ENCODE peak calls at places on chromosomes 6 and 20, in four cellular contexts. X, A, Q and Z are unnamed samples. For H3K4me1, the result is how much of the 10 kb centered on the place peaks cover.

GRCh38 chr20:1622450-1622849 is 2.6 kb upstream of the SIRPB1 start:
- DNase-seq in A (no peak), Q (no peak), X (no peak), Z (no peak)

GRCh38 chr6:90574610-90575009 is 12.3 kb downstream of the MAP3K7 start:
- DNase-seq in A (no peak), Q (no peak), X (no peak), Z (peak)

GRCh38 chr20:45355209-45355608 is 7.0 kb upstream of the SDC4 start:
- DNase-seq in X (no peak), A (no peak), Q (no peak), Z (peak)

GRCh38 chr6:80454661-80455365 is 348.3 kb downstream of the BCKDHB start:
- DNase-seq in Q (no peak), A (no peak), X (no peak), Z (peak)

GRCh38 chr6:97630592-97630991 is 347.6 kb upstream of the MMS22L start:
- DNase-seq in X (no peak), Q (no peak), A (no peak), Z (peak)

GRCh38 chr6:135212020-135212806 is 31.1 kb downstream of the MYB start:
- DNase-seq in A (no peak), Q (no peak), X (no peak), Z (peak)

GRCh38 chr6:17505062-17505476 is 95.0 kb upstream of the FAM8A1 start:
- DNase-seq in A (no peak), Q (peak), X (peak), Z (peak)

GRCh38 chr6:6610031-6610591 is 21.6 kb downstream of the LY86 start:
- DNase-seq in X (no peak), Q (no peak), A (no peak), Z (no peak)

GRCh38 chr20:56445540-56445939 is 22.9 kb upstream of the RTF2 start:
- DNase-seq in A (no peak), X (no peak), Q (no peak), Z (no peak)

GRCh38 chr6:167788531-167788903 is 38.2 kb upstream of the AFDN start:
- DNase-seq in X (no peak), A (no peak), Q (no peak), Z (no peak)

GRCh38 chr6:150355932-150356331 is 12.9 kb upstream of the IYD start:
- DNase-seq in X (no peak), A (peak), Q (no peak), Z (no peak)

GRCh38 chr6:88050140-88050818 is 2.6 kb downstream of the SPACA1 start:
- DNase-seq in A (no peak), X (no peak), Q (no peak), Z (no peak)

GRCh38 chr20:1900321-1900791 is 5.1 kb downstream of the SIRPA start:
- DNase-seq in X (peak), Q (peak), A (peak), Z (peak)

GRCh38 chr6:42935322-42935721 is 6.0 kb downstream of the CNPY3 start:
- DNase-seq in A (no peak), Q (no peak), X (no peak), Z (no peak)

GRCh38 chr6:138159246-138159645 is 2.5 kb upstream of the ARFGEF3 start:
- DNase-seq in A (no peak), X (no peak), Q (no peak), Z (no peak)

GRCh38 chr6:44064089-44064947 is 62.9 kb downstream of the MRPL14 start:
- DNase-seq in X (peak), Q (no peak), A (no peak), Z (peak)

GRCh38 chr6:20711518-20711917 is 177.3 kb downstream of the CDKAL1 start:
- DNase-seq in A (no peak), X (no peak), Q (no peak), Z (peak)

GRCh38 chr6:1324926-1325325 is 13.0 kb downstream of the FOXQ1 start:
- DNase-seq in X (no peak), A (no peak), Q (no peak), Z (no peak)

GRCh38 chr20:24577271-24577909 is 108.0 kb downstream of the SYNDIG1 start:
- DNase-seq in Q (no peak), X (peak), A (no peak), Z (no peak)
- H3K4me1 ChIP-seq in Q (under half), X (under half), A (under half), Z (under half)

DNA sequence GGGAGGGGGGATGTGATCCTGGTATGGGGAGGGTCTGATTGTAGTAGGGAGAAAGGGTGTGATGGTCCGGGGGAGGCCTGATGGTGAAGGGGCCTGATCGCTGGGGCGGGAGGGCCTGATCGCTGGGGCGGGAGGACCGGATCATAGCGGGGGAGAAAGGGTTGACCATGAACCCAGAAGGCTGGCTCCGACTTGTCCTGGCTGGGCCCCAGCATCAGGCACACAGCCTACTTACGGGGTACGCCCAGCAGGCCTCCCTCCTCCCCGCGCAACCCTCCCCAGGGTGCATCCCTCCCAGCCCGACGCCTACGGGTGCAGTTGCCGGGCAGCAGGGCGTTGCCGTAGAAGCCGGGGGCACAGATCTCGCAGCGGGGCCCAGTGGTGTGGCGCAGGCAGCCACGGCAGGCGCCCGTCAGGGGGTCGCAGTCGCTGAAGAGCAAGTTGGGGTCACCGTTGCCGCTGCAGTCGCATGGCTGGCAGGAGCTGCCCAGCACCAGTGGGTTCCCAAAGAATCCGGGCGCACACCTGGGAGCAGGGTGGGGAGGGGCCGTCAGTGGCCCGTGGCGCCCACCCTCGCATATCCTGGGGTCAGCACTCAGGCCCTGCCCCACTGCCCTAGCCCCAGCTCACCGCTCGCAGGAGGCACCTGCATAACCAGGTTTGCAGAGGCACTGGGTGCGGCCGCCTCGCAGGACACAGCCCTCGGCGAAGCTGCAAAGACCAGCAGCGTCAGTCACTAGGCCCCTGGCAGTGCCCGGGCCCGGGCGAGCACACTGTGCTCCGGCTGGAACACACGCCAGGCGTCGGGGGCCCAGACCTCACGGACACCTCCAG is 20.6 kb downstream of the ADRM1 start:
- DNase-seq in X (no peak), Q (no peak), A (no peak), Z (no peak)
- H4K5ac ChIP-seq in X (no peak), Q (no peak), A (no peak), Z (no peak)

GRCh38 chr20:51376121-51376520 is 166.4 kb downstream of the NFATC2 start:
- DNase-seq in Q (no peak), X (peak), A (no peak), Z (no peak)
- H3K4me1 ChIP-seq in Q (under half), X (under half), A (under half), Z (under half)

DNA sequence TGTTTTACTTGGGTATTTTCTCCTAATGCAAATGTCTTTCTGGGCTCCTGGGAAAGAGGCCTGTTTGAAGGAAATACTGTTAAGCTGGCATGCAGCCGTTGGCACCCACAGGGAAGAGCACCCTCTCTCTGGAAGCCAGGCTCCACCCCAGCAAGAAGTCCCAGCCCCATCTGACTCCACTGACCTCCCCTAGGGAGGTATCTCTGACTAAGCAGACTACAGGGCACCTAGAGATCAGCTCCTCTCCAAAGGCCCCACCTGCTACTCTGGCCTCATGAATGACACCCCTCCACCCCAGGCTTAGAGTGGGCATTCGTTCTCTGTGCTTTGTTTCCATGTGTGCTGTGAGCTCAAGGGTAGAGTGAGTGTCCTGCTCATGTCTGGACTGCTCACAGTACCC is 6.4 kb upstream of the MDGA1 start:
- DNase-seq in A (no peak), Q (no peak), X (no peak), Z (no peak)
- H4K5ac ChIP-seq in A (no peak), Q (no peak), X (no peak), Z (no peak)

GRCh38 chr6:46606318-46606717 is 46.3 kb downstream of the CYP39A1 start:
- DNase-seq in A (no peak), X (no peak), Q (no peak), Z (no peak)

GRCh38 chr6:46605091-46605797 is 47.4 kb downstream of the CYP39A1 start:
- DNase-seq in A (no peak), X (no peak), Q (no peak), Z (no peak)

GRCh38 chr6:46612645-46613044 is 40.0 kb downstream of the CYP39A1 start:
- DNase-seq in X (no peak), Q (no peak), A (no peak), Z (no peak)

DNA sequence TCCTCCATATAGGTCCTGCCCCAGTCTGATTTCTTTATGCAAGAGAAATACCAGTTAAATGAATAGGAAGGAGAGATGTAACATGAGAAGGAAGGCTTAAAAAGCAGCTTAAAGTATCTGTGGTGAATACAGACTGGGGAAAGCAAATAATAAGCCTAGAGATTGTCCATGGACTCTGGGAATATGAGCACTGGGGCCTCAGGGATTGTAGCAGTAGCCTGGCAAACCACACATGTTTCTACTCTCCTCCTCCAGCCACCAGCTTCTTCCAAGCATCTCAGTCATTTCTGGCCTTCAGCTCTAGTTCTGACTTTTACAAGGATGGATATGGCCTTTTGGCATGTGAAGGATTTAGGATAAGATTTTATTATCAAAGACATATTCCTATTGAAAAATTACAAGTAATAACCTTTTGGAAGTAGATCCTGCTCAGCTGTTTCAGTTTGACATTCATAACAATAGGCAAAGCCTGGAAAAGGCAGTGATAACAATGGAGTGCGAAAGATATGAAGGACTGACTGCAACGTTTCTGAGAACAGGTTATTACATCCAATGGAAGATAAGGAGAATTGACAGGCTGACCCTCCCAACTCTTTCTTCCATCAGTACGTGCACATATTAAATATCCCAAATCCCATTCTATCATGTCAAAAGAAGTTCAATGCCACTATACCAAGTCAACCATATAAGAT is 41.6 kb downstream of the CYP39A1 start:
- DNase-seq in X (no peak), A (no peak), Q (no peak), Z (no peak)
- H3K4me1 ChIP-seq in X (under half), A (under half), Q (under half), Z (under half)

GRCh38 chr6:25341923-25342619 is 62.9 kb downstream of the CARMIL1 start:
- DNase-seq in Q (no peak), X (peak), A (peak), Z (no peak)
- H4K5ac ChIP-seq in Q (no peak), X (no peak), A (no peak), Z (no peak)